ENCODE peak calls at places on chromosomes 13 and 19, in six cellular contexts. X is K562, G is cardiac muscle cell, Q is heart left ventricle, T is mucosa of descending colon, V is colonic mucosa. K is an unnamed sample. For H3K4me1, the result is how much of the 10 kb centered on the place peaks cover.

GRCh38 chr19:2354670-2355069 is 5.4 kb upstream of the TMPRSS9 start:
- DNase-seq in Q (no peak), X (no peak), G (no peak), V (no peak), T (no peak), K (peak)

GRCh38 chr19:13020002-13020414 is 24.7 kb downstream of the NFIX start:
- DNase-seq in T (no peak), Q (no peak), G (no peak), X (no peak), V (no peak), K (no peak)

GRCh38 chr13:59043016-59043415 is 1120.7 kb downstream of the DIAPH3 start:
- DNase-seq in V (no peak), G (no peak), T (no peak), Q (no peak), X (no peak), K (no peak)

GRCh38 chr13:109985871-109986270 is 199.5 kb upstream of the IRS2 start:
- DNase-seq in X (no peak), Q (no peak), T (no peak), G (no peak), V (no peak), K (no peak)

GRCh38 chr13:77919351-77920294 is 992 bp upstream of the EDNRB start:
- DNase-seq in T (peak), X (no peak), V (peak), Q (peak), G (peak), K (no peak)

GRCh38 chr19:10855879-10856522 is 7.8 kb downstream of the C19orf38 start:
- DNase-seq in Q (no peak), V (no peak), G (peak), T (peak), X (no peak), K (no peak)

GRCh38 chr13:93450226-93450625 is 223.6 kb downstream of the GPC6 start:
- DNase-seq in Q (no peak), T (no peak), G (no peak), V (no peak), X (no peak), K (no peak)

GRCh38 chr19:2478756-2479555 is 3.0 kb downstream of the GADD45B start:
- DNase-seq in X (no peak), Q (peak), G (no peak), V (peak), T (peak), K (no peak)

GRCh38 chr19:29884466-29884865 is 57.6 kb upstream of the URI1 start:
- DNase-seq in G (no peak), V (no peak), X (no peak), Q (no peak), T (no peak), K (no peak)

GRCh38 chr19:33471111-33471996 is 50.2 kb downstream of the PEPD start:
- DNase-seq in V (no peak), Q (no peak), G (no peak), T (no peak), X (no peak), K (no peak)

GRCh38 chr13:72025836-72026235 is 158.8 kb upstream of the DACH1 start:
- DNase-seq in X (no peak), T (no peak), V (no peak), Q (no peak), G (no peak), K (no peak)

GRCh38 chr13:21670006-21670882 is 629 bp upstream of the FGF9 start:
- DNase-seq in T (peak), Q (peak), X (peak), V (peak), G (peak), K (no peak)
- TF ChIP-seq CTCF in T (no peak), Q (no peak), X (no peak), V (no peak), G (peak), K (peak)

GRCh38 chr19:47512183-47512947 is 2.5 kb downstream of the NAPA start:
- DNase-seq in T (peak), X (no peak), V (peak), G (no peak), Q (no peak), K (no peak)

GRCh38 chr19:47511681-47512080 is 3.2 kb downstream of the NAPA start:
- DNase-seq in Q (no peak), T (no peak), G (no peak), X (no peak), V (no peak), K (no peak)

GRCh38 chr19:47511128-47511517 is 3.7 kb downstream of the NAPA start:
- DNase-seq in T (no peak), V (no peak), Q (peak), G (no peak), X (no peak), K (no peak)

GRCh38 chr19:47514151-47514868 is 553 bp downstream of the NAPA start:
- DNase-seq in T (no peak), Q (no peak), X (no peak), G (no peak), V (peak), K (no peak)

GRCh38 chr19:47512948-47513319 is 1.9 kb downstream of the NAPA start:
- DNase-seq in Q (no peak), T (no peak), G (no peak), X (no peak), V (no peak), K (no peak)
- H3K4me1 ChIP-seq in Q (half or more), T (under half), G (under half), X (half or more), V (under half), K (under half)

GRCh38 chr19:680287-681028 is 4.3 kb downstream of the FSTL3 start:
- DNase-seq in X (peak), G (peak), V (peak), T (peak), Q (peak), K (peak)
- TF ChIP-seq CTCF in X (no peak), G (peak), V (peak), T (peak), Q (peak), K (peak)

GRCh38 chr13:46598820-46599180 is 45.8 kb downstream of the LRCH1 start:
- DNase-seq in X (no peak), T (no peak), V (no peak), G (no peak), Q (no peak), K (no peak)

GRCh38 chr13:46596501-46596900 is 43.5 kb downstream of the LRCH1 start:
- DNase-seq in V (no peak), Q (no peak), X (no peak), T (no peak), G (no peak), K (no peak)

GRCh38 chr13:46600943-46601311 is 48.0 kb downstream of the LRCH1 start:
- DNase-seq in G (no peak), T (no peak), Q (no peak), X (no peak), V (no peak), K (no peak)

GRCh38 chr13:46595918-46596315 is 42.9 kb downstream of the LRCH1 start:
- DNase-seq in Q (no peak), V (no peak), X (no peak), T (no peak), G (no peak), K (no peak)

DNA sequence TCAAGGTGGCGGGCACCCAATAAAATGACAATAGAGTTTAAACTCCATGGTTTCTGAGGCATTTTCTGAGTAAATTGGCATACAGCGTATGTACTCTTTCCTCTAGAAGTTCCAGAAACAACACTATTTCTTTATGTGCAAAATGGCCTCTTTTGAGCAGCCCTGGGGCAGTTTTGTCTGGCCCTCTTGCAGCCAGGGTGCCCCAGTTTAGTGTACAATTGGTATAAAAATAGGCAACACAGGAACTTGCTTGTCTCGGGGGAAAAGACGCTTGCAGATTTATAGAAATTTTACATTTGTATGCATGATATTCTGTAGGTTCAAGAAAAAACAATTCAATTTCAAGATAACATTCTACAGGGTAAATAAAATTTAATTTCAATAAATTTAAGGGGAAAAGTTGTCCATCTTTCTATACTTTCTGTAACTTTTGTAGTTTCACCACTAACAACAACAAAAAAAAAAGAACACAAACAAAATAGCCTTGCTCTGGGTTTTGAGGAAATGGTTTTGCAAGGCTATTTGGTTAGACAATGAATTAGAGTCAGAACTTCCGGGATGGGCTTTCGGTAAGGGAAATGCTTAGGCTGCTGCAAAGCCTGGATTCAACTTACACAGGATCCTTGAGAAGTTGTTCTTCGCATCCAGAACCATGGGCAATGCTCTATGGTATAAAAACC is 45.3 kb downstream of the LRCH1 start:
- DNase-seq in T (no peak), V (no peak), Q (no peak), X (no peak), G (no peak), K (no peak)
- H3K4me1 ChIP-seq in T (under half), V (under half), Q (half or more), X (under half), G (under half), K (under half)

DNA sequence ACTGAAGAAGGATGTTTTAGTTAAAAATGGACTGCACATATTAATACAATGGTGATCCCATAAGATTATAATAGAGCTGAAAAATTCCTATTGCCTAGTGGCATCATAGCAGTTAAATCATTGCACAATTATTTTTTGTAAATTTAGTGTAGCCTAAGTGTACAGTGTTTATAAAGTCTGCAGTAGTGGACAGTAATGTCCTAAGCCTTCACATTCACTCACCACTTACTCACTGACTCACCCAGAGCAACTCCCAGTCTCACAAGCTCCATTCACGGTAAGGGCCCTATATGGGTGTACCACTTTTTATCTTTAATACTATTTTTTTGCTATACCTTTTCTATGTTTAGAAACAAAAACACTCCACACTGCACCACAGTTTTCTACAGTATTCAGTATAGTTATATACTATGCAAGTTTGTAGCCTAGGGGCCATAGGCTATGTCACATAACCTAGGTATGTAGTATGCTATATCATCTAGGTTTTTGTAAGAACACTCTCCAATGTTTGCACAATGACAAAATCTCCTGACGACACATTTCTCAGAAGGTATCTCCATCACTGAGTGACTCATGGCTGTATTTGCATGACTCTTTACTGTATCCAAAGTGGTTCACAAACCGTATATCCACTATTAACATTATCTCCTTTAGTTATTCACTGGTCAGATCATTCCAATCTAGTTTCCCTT is 536.0 kb downstream of the KLF12 start:
- DNase-seq in T (no peak), G (no peak), Q (no peak), V (no peak), X (no peak), K (no peak)
- TF ChIP-seq CTCF in T (no peak), G (no peak), Q (no peak), V (no peak), X (no peak), K (no peak)

DNA sequence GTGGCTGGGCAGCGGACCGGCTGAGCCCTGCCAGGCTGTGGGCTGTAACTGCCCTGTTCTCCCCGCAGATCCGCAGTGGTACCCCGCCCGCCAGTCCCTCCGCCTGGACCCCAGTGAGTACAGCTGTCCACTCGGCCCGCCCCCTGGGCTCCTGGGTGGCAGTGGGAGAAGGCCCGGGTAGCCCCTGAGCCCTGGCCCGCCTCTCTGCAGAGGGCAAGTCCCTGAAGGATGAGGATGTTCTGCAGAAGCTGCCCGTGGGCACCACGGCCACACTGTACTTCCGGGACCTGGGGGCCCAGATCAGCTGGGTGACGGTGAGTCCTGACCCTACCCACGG is 8.3 kb downstream of the NDUFB7 start:
- DNase-seq in X (no peak), V (no peak), G (no peak), Q (no peak), T (no peak), K (peak)
- H3K4me1 ChIP-seq in X (half or more), V (under half), G (under half), Q (under half), T (under half), K (under half)

DNA sequence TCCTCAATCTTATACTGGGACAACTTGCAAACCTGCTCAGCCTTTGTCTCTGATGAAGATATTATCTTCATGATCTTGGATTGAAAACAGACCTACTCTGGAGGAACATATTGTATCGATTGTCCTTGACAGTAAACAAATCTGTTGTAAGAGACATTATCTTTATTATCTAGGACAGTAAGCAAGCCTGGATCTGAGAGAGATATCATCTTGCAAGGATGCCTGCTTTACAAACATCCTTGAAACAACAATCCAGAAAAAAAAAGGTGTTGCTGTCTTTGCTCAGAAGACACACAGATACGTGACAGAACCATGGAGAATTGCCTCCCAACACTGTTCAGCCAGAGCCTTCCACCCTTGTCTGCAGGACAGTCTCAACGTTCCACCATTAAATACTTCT is 4.0 kb upstream of the KLK3 start:
- DNase-seq in Q (no peak), G (no peak), V (no peak), T (no peak), X (no peak), K (no peak)
- TF ChIP-seq CTCF in Q (no peak), G (no peak), V (no peak), T (no peak), X (no peak), K (no peak)

GRCh38 chr19:48967346-48968178 is 2.5 kb downstream of the FTL start:
- DNase-seq in X (no peak), G (no peak), V (no peak), Q (no peak), T (no peak), K (no peak)
- H3K4me1 ChIP-seq in X (half or more), G (under half), V (under half), Q (under half), T (under half), K (under half)

DNA sequence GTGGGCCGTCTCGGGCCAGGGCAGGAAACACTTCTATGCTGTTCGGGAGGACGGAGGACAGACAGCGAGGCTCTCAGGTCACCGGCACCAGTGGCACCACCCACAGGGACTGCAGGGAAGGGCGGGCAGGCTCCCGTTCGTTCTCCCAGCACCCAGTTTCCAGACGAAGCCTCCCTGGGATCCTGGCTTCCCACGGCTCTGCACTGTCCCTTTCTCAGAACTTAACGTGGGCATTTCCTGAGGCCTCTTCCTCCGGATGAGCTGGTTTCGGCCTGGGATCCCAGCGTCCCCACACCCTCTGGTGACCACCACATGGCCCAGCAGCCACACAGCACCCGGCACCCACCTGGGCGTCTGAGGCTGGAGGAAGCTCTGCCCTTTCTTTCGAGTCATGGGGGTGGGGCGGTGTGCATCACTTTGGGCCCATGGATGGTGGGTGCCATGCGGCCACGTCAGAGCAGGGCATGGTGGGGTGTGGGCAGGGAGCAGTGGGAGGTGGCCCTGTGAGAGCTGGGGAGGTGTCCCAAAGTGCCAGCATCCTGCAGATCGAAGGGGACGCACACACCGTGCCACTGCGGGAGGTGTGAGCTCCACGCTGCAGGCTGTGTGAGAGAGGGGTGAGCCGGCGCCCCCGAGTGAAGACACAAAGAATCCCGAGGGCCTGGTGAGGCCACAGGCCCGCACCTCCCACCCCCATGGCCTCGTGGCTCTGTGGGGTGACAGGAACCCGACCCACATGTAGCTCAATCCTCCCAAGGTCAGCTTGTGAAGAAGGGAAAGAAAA is 38.7 kb upstream of the GRTP1 start:
- DNase-seq in T (no peak), Q (no peak), G (no peak), V (no peak), X (no peak), K (no peak)
- TF ChIP-seq CTCF in T (no peak), Q (no peak), G (no peak), V (no peak), X (no peak), K (no peak)